ENCODE peak calls at places on chromosomes 13 and 19, in seven cellular contexts. E, G, U, X, J, I and H are unnamed samples.

GRCh38 chr19:49790866-49791265 is 22.2 kb downstream of the FUZ start:
- DNase-seq in E (no peak), G (no peak), U (no peak), X (no peak), J (no peak), I (no peak), H (no peak)

GRCh38 chr19:45767881-45768643 is 990 bp downstream of the SIX5 start:
- DNase-seq in E (no peak), G (no peak), U (no peak), X (peak; percentile 80), J (peak; percentile 71), I (no peak), H (peak; percentile 82)

GRCh38 chr13:62251734-62252133 is 836.1 kb upstream of the PCDH20 start:
- DNase-seq in E (no peak), G (no peak), U (no peak), X (no peak), J (no peak), I (no peak), H (no peak)

GRCh38 chr13:76885203-76886004 is 801 bp downstream of the KCTD12 start:
- DNase-seq in E (peak; percentile 46), G (peak; percentile 57), U (peak; percentile 24), X (peak; percentile 86), J (peak; percentile 65), I (peak; percentile 31), H (peak; percentile 73)

GRCh38 chr13:70613295-70613694 is 505.0 kb upstream of the KLHL1 start:
- DNase-seq in E (no peak), G (no peak), U (no peak), X (no peak), J (no peak), I (no peak), H (no peak)

GRCh38 chr13:97205971-97206370 is 16.2 kb upstream of the MBNL2 start:
- DNase-seq in E (no peak), G (no peak), U (peak; percentile 40), X (no peak), J (no peak), I (no peak), H (no peak)

GRCh38 chr13:108044929-108045328 is 170.4 kb downstream of the LIG4 start:
- DNase-seq in E (no peak), G (no peak), U (no peak), X (no peak), J (no peak), I (no peak), H (no peak)

GRCh38 chr13:36919833-36920611 is at the start of gene SMAD9:
- DNase-seq in E (no peak), G (no peak), U (peak; percentile 40), X (peak; percentile 86), J (peak; percentile 53), I (no peak), H (peak; percentile 73)

GRCh38 chr19:1027953-1028902 is 1.8 kb downstream of the CNN2 start:
- DNase-seq in E (no peak), G (peak; percentile 75), U (peak; percentile 84), X (peak; percentile 87), J (peak; percentile 77), I (peak; percentile 43), H (peak; percentile 78)

GRCh38 chr13:105410602-105411001 is 1124.9 kb downstream of the EFNB2 start:
- DNase-seq in E (no peak), G (no peak), U (peak; percentile 7), X (no peak), J (peak; percentile 71), I (no peak), H (no peak)

GRCh38 chr19:2037676-2038255 is 13.3 kb downstream of the MKNK2 start:
- DNase-seq in E (no peak), G (no peak), U (no peak), X (no peak), J (no peak), I (no peak), H (no peak)

GRCh38 chr19:41437944-41438574 is 1.7 kb downstream of the DMAC2 start:
- DNase-seq in E (no peak), G (no peak), U (no peak), X (no peak), J (no peak), I (no peak), H (peak; percentile 2)

GRCh38 chr13:24351423-24351822 is 42.0 kb downstream of the C1QTNF9 start:
- DNase-seq in E (no peak), G (no peak), U (no peak), X (no peak), J (no peak), I (no peak), H (no peak)

GRCh38 chr19:39603825-39604224 is 1.5 kb downstream of the LGALS13 start:
- DNase-seq in E (no peak), G (no peak), U (no peak), X (no peak), J (no peak), I (no peak), H (no peak)

GRCh38 chr13:33073338-33073737 is 57.1 kb downstream of the KL start:
- DNase-seq in E (no peak), G (no peak), U (no peak), X (no peak), J (no peak), I (no peak), H (no peak)

GRCh38 chr13:51638497-51638871 is 54.2 kb downstream of the WDFY2 start:
- DNase-seq in E (no peak), G (no peak), U (no peak), X (no peak), J (no peak), I (no peak), H (no peak)

GRCh38 chr19:31350033-31350692 is 927 bp upstream of the TSHZ3 start:
- DNase-seq in E (no peak), G (no peak), U (no peak), X (peak; percentile 70), J (no peak), I (no peak), H (peak; percentile 28)

GRCh38 chr19:54164369-54165068 is 5.0 kb upstream of the LENG1 start:
- DNase-seq in E (no peak), G (peak; percentile 38), U (no peak), X (peak; percentile 80), J (peak; percentile 96), I (peak; percentile 46), H (no peak)

GRCh38 chr19:40057166-40057565 is 1.1 kb upstream of the ZNF780B start:
- DNase-seq in E (no peak), G (no peak), U (no peak), X (no peak), J (no peak), I (no peak), H (no peak)

GRCh38 chr13:95404141-95404882 is 103.1 kb upstream of the ABCC4 start:
- DNase-seq in E (no peak), G (peak; percentile 69), U (peak; percentile 75), X (peak; percentile 86), J (peak; percentile 90), I (peak; percentile 66), H (peak; percentile 78)

GRCh38 chr19:5170329-5170745 is 170.3 kb downstream of the PTPRS start:
- DNase-seq in E (no peak), G (peak; percentile 16), U (no peak), X (no peak), J (peak; percentile 76), I (peak; percentile 27), H (no peak)

GRCh38 chr13:37748913-37749312 is 120.7 kb downstream of the TRPC4 start:
- DNase-seq in E (no peak), G (no peak), U (no peak), X (no peak), J (no peak), I (no peak), H (no peak)

GRCh38 chr13:67643656-67644055 is 413.5 kb upstream of the PCDH9 start:
- DNase-seq in E (no peak), G (no peak), U (no peak), X (no peak), J (peak; percentile 54), I (no peak), H (no peak)

GRCh38 chr13:49304763-49305695 is 57.3 kb downstream of the CDADC1 start:
- DNase-seq in E (no peak), G (no peak), U (no peak), X (peak; percentile 54), J (no peak), I (no peak), H (no peak)

GRCh38 chr19:7928741-7929701 is 3.1 kb upstream of the CTXN1 start:
- DNase-seq in E (no peak), G (peak; percentile 76), U (peak; percentile 71), X (peak; percentile 90), J (peak; percentile 79), I (peak; percentile 71), H (peak; percentile 73)

GRCh38 chr13:98837896-98838295 is 85.4 kb upstream of the SLC15A1 start:
- DNase-seq in E (no peak), G (no peak), U (no peak), X (no peak), J (no peak), I (no peak), H (no peak)

GRCh38 chr13:33278923-33279322 is 6.6 kb downstream of the STARD13 start:
- DNase-seq in E (no peak), G (no peak), U (no peak), X (no peak), J (no peak), I (no peak), H (no peak)

GRCh38 chr13:107753286-107753685 is 462.1 kb downstream of the LIG4 start:
- DNase-seq in E (no peak), G (no peak), U (no peak), X (no peak), J (no peak), I (no peak), H (no peak)

GRCh38 chr13:40697711-40698110 is 31.3 kb upstream of the FOXO1 start:
- DNase-seq in E (no peak), G (no peak), U (no peak), X (no peak), J (no peak), I (no peak), H (no peak)